ENCODE peak calls at places on chromosomes 4 and X, in four cellular contexts. F, D, W and X are unnamed samples.

GRCh38 chr4:60682901-60683300 is 517.2 kb upstream of the ADGRL3 start:
- DNase-seq in W (no peak), F (no peak), D (no peak), X (no peak)

GRCh38 chr4:97123573-97123972 is 1019.7 kb downstream of the STPG2 start:
- DNase-seq in W (no peak), D (no peak), F (no peak), X (no peak)

GRCh38 chr4:80831383-80832361 is 198.8 kb upstream of the BMP3 start:
- DNase-seq in D (no peak), F (no peak), W (no peak), X (no peak)

GRCh38 chr4:164058775-164059174 is 564.3 kb downstream of the TMA16 start:
- DNase-seq in F (no peak), W (no peak), D (no peak), X (no peak)

GRCh38 chr4:89753601-89754066 is 83.3 kb downstream of the SNCA start:
- DNase-seq in F (no peak), D (peak; percentile 30), W (peak; percentile 20), X (no peak)

GRCh38 chr4:153137168-153137567 is 67.1 kb upstream of the TRIM2 start:
- DNase-seq in D (no peak), F (no peak), W (no peak), X (no peak)

GRCh38 chr4:24213936-24214335 is 324.1 kb upstream of the PPARGC1A start:
- DNase-seq in W (no peak), F (no peak), D (no peak), X (no peak)

GRCh38 chr4:176443646-176444409 is 124.1 kb downstream of the SPCS3 start:
- DNase-seq in W (no peak), F (no peak), D (no peak), X (no peak)

GRCh38 chr4:77481856-77482255 is 123.8 kb upstream of the CXCL13 start:
- DNase-seq in D (no peak), W (no peak), F (no peak), X (no peak)

GRCh38 chrX:55702611-55703010 is 14.9 kb upstream of the RRAGB start:
- DNase-seq in W (no peak), D (no peak), F (no peak), X (no peak)

GRCh38 chrX:13074297-13075262 is 30.2 kb upstream of the FAM9C start:
- DNase-seq in D (no peak), F (no peak), W (no peak), X (peak; percentile 84)

GRCh38 chrX:150870487-150871340 is 27.8 kb downstream of the CD99L2 start:
- DNase-seq in W (no peak), D (no peak), F (no peak), X (no peak)

GRCh38 chr4:39812500-39812899 is 114.6 kb downstream of the UBE2K start:
- DNase-seq in W (no peak), F (no peak), D (no peak), X (no peak)

GRCh38 chrX:19739683-19740082 is 147.7 kb downstream of the SH3KBP1 start:
- DNase-seq in W (peak; percentile 64), F (peak; percentile 61), D (peak; percentile 20), X (no peak)

GRCh38 chrX:68665502-68665901 is 18.0 kb downstream of the STARD8 start:
- DNase-seq in W (no peak), D (no peak), F (no peak), X (no peak)

GRCh38 chrX:72169008-72169728 is 12.4 kb upstream of the PIN4 start:
- DNase-seq in D (no peak), F (no peak), W (no peak), X (no peak)

GRCh38 chr4:64582492-64582891 is 173.2 kb upstream of the TECRL start:
- DNase-seq in D (no peak), F (no peak), W (no peak), X (no peak)

GRCh38 chr4:31111794-31112193 is 391.6 kb downstream of the PCDH7 start:
- DNase-seq in D (no peak), W (no peak), F (no peak), X (no peak)

GRCh38 chr4:28101583-28101982 is 1240.9 kb downstream of the STIM2 start:
- DNase-seq in F (no peak), D (no peak), W (no peak), X (no peak)

GRCh38 chrX:49272426-49272825 is 2.8 kb downstream of the PPP1R3F start:
- DNase-seq in F (no peak), W (no peak), D (no peak), X (no peak)

GRCh38 chr4:75702919-75703411 is 21.4 kb upstream of the USO1 start:
- DNase-seq in W (peak; percentile 36), F (no peak), D (peak; percentile 83), X (no peak)

GRCh38 chrX:72027024-72027913 is 104.4 kb downstream of the RTL5 start:
- DNase-seq in F (no peak), D (no peak), W (no peak), X (no peak)

GRCh38 chrX:134025986-134026731 is 40.8 kb upstream of the GPC3 start:
- DNase-seq in D (peak; percentile 55), W (no peak), F (peak; percentile 6), X (no peak)

GRCh38 chr4:120718979-120719566 is 203.5 kb downstream of the PRDM5 start:
- DNase-seq in D (peak; percentile 3), F (no peak), W (peak; percentile 34), X (no peak)

GRCh38 chr4:142435599-142436235 is 410.4 kb downstream of the INPP4B start:
- DNase-seq in W (no peak), D (no peak), F (no peak), X (no peak)

GRCh38 chr4:83082777-83083176 is 31.8 kb downstream of the PLAC8 start:
- DNase-seq in W (no peak), F (no peak), D (no peak), X (no peak)

GRCh38 chrX:20362268-20363002 is 95.7 kb upstream of the RPS6KA3 start:
- DNase-seq in F (no peak), D (peak; percentile 93), W (no peak), X (no peak)

GRCh38 chr4:30765022-30765421 is 44.9 kb downstream of the PCDH7 start:
- DNase-seq in D (no peak), W (no peak), F (no peak), X (no peak)

GRCh38 chr4:15756361-15756861 is 21.7 kb upstream of the CD38 start:
- DNase-seq in W (no peak), D (peak; percentile 16), F (no peak), X (peak; percentile 66)

GRCh38 chr4:70603856-70604255 is 11.8 kb downstream of the AMBN start:
- DNase-seq in W (no peak), F (no peak), D (no peak), X (no peak)
- TF ChIP-seq NFIC in W (no peak), F (no peak), D (no peak), X (no peak)

DNA sequence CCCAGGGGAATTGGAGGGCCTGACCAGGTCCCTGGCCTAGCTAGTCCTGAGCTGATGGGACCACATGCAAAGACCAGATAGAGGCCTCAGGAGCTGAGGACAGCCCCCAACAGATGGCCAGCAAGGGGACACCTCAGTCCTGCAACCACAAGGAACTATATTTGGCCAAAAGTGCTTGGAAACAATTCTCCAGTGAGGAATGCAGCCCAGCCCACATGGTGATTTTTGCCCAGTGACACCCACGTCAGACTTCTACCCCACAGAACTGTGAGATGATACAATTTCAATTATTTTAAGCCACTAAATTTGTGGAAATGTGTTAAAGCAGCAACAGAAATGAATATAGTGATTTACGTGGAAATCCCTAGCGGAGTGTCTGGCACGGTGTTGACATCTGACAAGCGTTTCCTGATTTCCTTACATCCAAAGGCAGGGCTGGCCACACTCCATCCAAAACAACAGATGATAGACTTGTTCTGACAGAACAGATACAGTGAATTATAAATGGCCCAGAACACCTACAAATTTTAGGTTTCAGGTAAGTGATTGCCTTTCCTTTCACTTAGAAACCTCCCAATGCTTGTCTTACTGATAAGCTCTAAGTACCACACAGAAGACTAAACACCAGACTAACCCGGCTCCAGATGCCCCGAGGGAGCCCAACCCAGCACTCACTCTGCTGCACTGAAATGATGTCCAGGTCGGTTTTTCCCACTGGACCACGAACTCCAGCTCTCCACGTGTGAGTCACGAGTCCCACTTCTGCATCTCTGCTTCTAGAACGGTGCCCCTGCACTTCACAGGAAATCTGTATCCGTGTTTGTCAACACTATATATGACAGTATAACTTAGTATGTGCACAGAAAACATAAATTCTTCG is 5.8 kb downstream of the AFAP1 start:
- DNase-seq in W (peak; percentile 51), D (no peak), F (no peak), X (no peak)
- H4K20me1 ChIP-seq in W (peaks cover 94% of the 10 kb centered on the region), D (no peaks in the 10 kb centered on the region), F (no peaks in the 10 kb centered on the region), X (no peaks in the 10 kb centered on the region)

GRCh38 chr4:128542047-128542446 is 254.4 kb upstream of the PGRMC2 start:
- DNase-seq in W (no peak), D (no peak), F (no peak), X (no peak)
- TF ChIP-seq NFIC in W (peak; percentile 11), D (no peak), F (no peak), X (no peak)

GRCh38 chr4:145876531-145877180 is 62.0 kb downstream of the ZNF827 start:
- DNase-seq in W (no peak), F (no peak), D (no peak), X (no peak)
- H4K20me1 ChIP-seq in W (no peaks in the 10 kb centered on the region), F (no peaks in the 10 kb centered on the region), D (no peaks in the 10 kb centered on the region), X (no peaks in the 10 kb centered on the region)

GRCh38 chrX:141467442-141467841 is 117.1 kb downstream of the SPANXA1 start:
- DNase-seq in D (no peak), F (peak; percentile 4), W (peak; percentile 1), X (no peak)
- TF ChIP-seq NFIC in D (no peak), F (no peak), W (no peak), X (no peak)

DNA sequence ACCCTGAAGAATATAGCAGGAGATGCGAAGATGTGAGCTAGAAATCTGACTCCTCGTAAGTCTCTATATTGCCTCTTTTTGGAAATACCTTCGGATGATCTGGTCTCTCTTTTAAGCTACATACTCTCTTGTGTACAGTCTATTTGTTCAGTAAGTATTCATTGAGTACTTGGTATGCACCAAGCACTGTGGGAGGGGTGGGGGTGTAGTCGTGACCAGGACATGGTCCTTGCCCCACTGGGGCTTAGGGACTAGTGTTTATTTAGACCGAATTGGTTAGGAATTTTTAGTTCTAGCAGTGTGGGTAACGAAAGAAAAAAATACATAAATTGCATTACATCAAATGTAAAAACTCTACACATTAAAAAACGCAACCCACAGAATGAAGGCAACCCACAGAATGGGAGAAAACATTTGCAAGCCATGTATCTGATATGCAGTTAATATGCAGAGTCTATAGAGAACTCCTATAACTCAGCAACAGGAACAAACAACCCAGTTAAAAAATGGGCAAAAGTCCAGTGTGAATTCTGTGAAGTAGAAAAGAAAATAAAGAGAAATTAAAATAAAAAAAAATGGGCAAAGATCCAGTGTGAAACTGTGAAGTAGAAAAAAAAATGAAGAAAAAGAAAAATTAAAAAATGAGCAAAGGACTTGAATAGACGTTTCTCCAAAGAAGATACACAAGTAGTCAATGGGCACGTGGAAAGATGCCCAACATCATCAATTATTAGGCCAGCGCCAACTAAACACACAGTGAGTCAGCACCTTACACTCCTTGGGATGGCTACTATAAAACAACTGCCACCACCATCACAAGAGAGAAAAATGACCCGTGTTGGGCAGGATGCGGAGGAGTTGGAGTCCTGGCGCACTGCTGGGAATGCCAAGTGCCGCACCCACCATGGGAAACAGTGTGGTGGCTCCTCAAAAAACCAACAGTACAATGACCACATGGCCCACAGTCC is 43.9 kb downstream of the RGS12 start:
- DNase-seq in D (no peak), F (no peak), W (no peak), X (no peak)
- H4K20me1 ChIP-seq in D (no peaks in the 10 kb centered on the region), F (peaks cover 9% of the 10 kb centered on the region), W (peaks cover 25% of the 10 kb centered on the region), X (no peaks in the 10 kb centered on the region)